ENCODE peak calls at places on chromosomes 13 and 19, in eight cellular contexts. One of them, this sample, is unnamed. For H3K4me1, the result is how much of the 10 kb centered on the place peaks cover.

GRCh38 chr13:95797016-95797415 is 120.1 kb downstream of the DNAJC3 start:
- DNase-seq in right cardiac atrium: no peak
- DNase-seq in ascending aorta: no peak
- DNase-seq in BE2C: no peak
- DNase-seq in mucosa of descending colon: no peak
- DNase-seq in body of pancreas: no peak
- DNase-seq in heart right ventricle: no peak
- DNase-seq in left ventricle myocardium inferior: no peak
- DNase-seq in this sample: no peak

GRCh38 chr19:3479819-3480215 is 508 bp downstream of the SMIM24 start:
- DNase-seq in heart right ventricle: no peak
- DNase-seq in right cardiac atrium: peak
- DNase-seq in BE2C: peak
- DNase-seq in body of pancreas: no peak
- DNase-seq in ascending aorta: no peak
- DNase-seq in left ventricle myocardium inferior: no peak
- DNase-seq in mucosa of descending colon: no peak
- DNase-seq in this sample: peak

GRCh38 chr13:91381371-91381770 is 17.1 kb upstream of the GPC5 start:
- DNase-seq in ascending aorta: no peak
- DNase-seq in mucosa of descending colon: no peak
- DNase-seq in BE2C: peak
- DNase-seq in left ventricle myocardium inferior: no peak
- DNase-seq in body of pancreas: no peak
- DNase-seq in heart right ventricle: no peak
- DNase-seq in right cardiac atrium: no peak
- DNase-seq in this sample: no peak

GRCh38 chr13:108269601-108270328 is at the start of gene TNFSF13B:
- DNase-seq in BE2C: peak
- DNase-seq in heart right ventricle: peak
- DNase-seq in mucosa of descending colon: peak
- DNase-seq in ascending aorta: no peak
- DNase-seq in body of pancreas: peak
- DNase-seq in right cardiac atrium: peak
- DNase-seq in left ventricle myocardium inferior: peak
- DNase-seq in this sample: peak

GRCh38 chr19:50891253-50891625 is 18.0 kb downstream of the KLK2 start:
- DNase-seq in ascending aorta: no peak
- DNase-seq in body of pancreas: no peak
- DNase-seq in right cardiac atrium: no peak
- DNase-seq in left ventricle myocardium inferior: no peak
- DNase-seq in BE2C: no peak
- DNase-seq in heart right ventricle: no peak
- DNase-seq in mucosa of descending colon: no peak
- DNase-seq in this sample: no peak

GRCh38 chr19:14197882-14198281 is 8.1 kb downstream of the ADGRL1 start:
- DNase-seq in heart right ventricle: no peak
- DNase-seq in mucosa of descending colon: no peak
- DNase-seq in body of pancreas: no peak
- DNase-seq in right cardiac atrium: no peak
- DNase-seq in BE2C: no peak
- DNase-seq in ascending aorta: no peak
- DNase-seq in left ventricle myocardium inferior: no peak
- DNase-seq in this sample: peak

GRCh38 chr19:1503089-1503924 is 9.5 kb downstream of the ADAMTSL5 start:
- DNase-seq in ascending aorta: no peak
- DNase-seq in heart right ventricle: no peak
- DNase-seq in BE2C: peak
- DNase-seq in right cardiac atrium: peak
- DNase-seq in mucosa of descending colon: no peak
- DNase-seq in body of pancreas: peak
- DNase-seq in left ventricle myocardium inferior: no peak
- DNase-seq in this sample: peak

GRCh38 chr19:38759590-38760003 is 13.7 kb downstream of the LGALS7 start:
- DNase-seq in BE2C: no peak
- DNase-seq in body of pancreas: peak
- DNase-seq in heart right ventricle: no peak
- DNase-seq in right cardiac atrium: no peak
- DNase-seq in ascending aorta: no peak
- DNase-seq in mucosa of descending colon: no peak
- DNase-seq in left ventricle myocardium inferior: no peak
- DNase-seq in this sample: no peak

GRCh38 chr13:40597735-40598365 is 68.6 kb downstream of the FOXO1 start:
- DNase-seq in right cardiac atrium: peak
- DNase-seq in mucosa of descending colon: no peak
- DNase-seq in heart right ventricle: no peak
- DNase-seq in ascending aorta: no peak
- DNase-seq in body of pancreas: peak
- DNase-seq in left ventricle myocardium inferior: no peak
- DNase-seq in BE2C: no peak
- DNase-seq in this sample: no peak

GRCh38 chr13:40600145-40600751 is 66.2 kb downstream of the FOXO1 start:
- DNase-seq in BE2C: no peak
- DNase-seq in heart right ventricle: no peak
- DNase-seq in left ventricle myocardium inferior: no peak
- DNase-seq in body of pancreas: no peak
- DNase-seq in mucosa of descending colon: no peak
- DNase-seq in ascending aorta: no peak
- DNase-seq in right cardiac atrium: no peak
- DNase-seq in this sample: no peak

GRCh38 chr13:40599722-40600121 is 66.7 kb downstream of the FOXO1 start:
- DNase-seq in left ventricle myocardium inferior: no peak
- DNase-seq in heart right ventricle: no peak
- DNase-seq in body of pancreas: no peak
- DNase-seq in BE2C: no peak
- DNase-seq in mucosa of descending colon: no peak
- DNase-seq in right cardiac atrium: no peak
- DNase-seq in ascending aorta: no peak
- DNase-seq in this sample: no peak

GRCh38 chr13:40599146-40599545 is 67.3 kb downstream of the FOXO1 start:
- DNase-seq in right cardiac atrium: no peak
- DNase-seq in ascending aorta: no peak
- DNase-seq in BE2C: no peak
- DNase-seq in heart right ventricle: no peak
- DNase-seq in body of pancreas: no peak
- DNase-seq in mucosa of descending colon: no peak
- DNase-seq in left ventricle myocardium inferior: no peak
- DNase-seq in this sample: no peak

GRCh38 chr13:40598599-40598998 is 67.8 kb downstream of the FOXO1 start:
- DNase-seq in BE2C: no peak
- DNase-seq in heart right ventricle: no peak
- DNase-seq in right cardiac atrium: no peak
- DNase-seq in left ventricle myocardium inferior: no peak
- DNase-seq in mucosa of descending colon: no peak
- DNase-seq in ascending aorta: no peak
- DNase-seq in body of pancreas: peak
- DNase-seq in this sample: no peak
- H3K4me1 ChIP-seq in BE2C: under half
- H3K4me1 ChIP-seq in heart right ventricle: under half
- H3K4me1 ChIP-seq in right cardiac atrium: under half
- H3K4me1 ChIP-seq in left ventricle myocardium inferior: half or more
- H3K4me1 ChIP-seq in mucosa of descending colon: under half
- H3K4me1 ChIP-seq in ascending aorta: under half
- H3K4me1 ChIP-seq in body of pancreas: half or more
- H3K4me1 ChIP-seq in this sample: under half

GRCh38 chr13:97254809-97255208 is 32.7 kb downstream of the MBNL2 start:
- DNase-seq in heart right ventricle: no peak
- DNase-seq in mucosa of descending colon: no peak
- DNase-seq in BE2C: no peak
- DNase-seq in right cardiac atrium: no peak
- DNase-seq in left ventricle myocardium inferior: no peak
- DNase-seq in ascending aorta: no peak
- DNase-seq in body of pancreas: no peak
- DNase-seq in this sample: no peak

GRCh38 chr13:97257228-97257755 is 35.2 kb downstream of the MBNL2 start:
- DNase-seq in ascending aorta: no peak
- DNase-seq in mucosa of descending colon: no peak
- DNase-seq in left ventricle myocardium inferior: no peak
- DNase-seq in right cardiac atrium: no peak
- DNase-seq in BE2C: no peak
- DNase-seq in heart right ventricle: no peak
- DNase-seq in body of pancreas: no peak
- DNase-seq in this sample: no peak

GRCh38 chr13:97255515-97255999 is 33.4 kb downstream of the MBNL2 start:
- DNase-seq in ascending aorta: no peak
- DNase-seq in left ventricle myocardium inferior: no peak
- DNase-seq in BE2C: no peak
- DNase-seq in mucosa of descending colon: no peak
- DNase-seq in body of pancreas: no peak
- DNase-seq in right cardiac atrium: no peak
- DNase-seq in heart right ventricle: no peak
- DNase-seq in this sample: no peak

GRCh38 chr13:97257800-97258799 is 36.0 kb downstream of the MBNL2 start:
- DNase-seq in body of pancreas: peak
- DNase-seq in right cardiac atrium: peak
- DNase-seq in left ventricle myocardium inferior: peak
- DNase-seq in heart right ventricle: peak
- DNase-seq in mucosa of descending colon: no peak
- DNase-seq in ascending aorta: peak
- DNase-seq in BE2C: peak
- DNase-seq in this sample: peak

DNA sequence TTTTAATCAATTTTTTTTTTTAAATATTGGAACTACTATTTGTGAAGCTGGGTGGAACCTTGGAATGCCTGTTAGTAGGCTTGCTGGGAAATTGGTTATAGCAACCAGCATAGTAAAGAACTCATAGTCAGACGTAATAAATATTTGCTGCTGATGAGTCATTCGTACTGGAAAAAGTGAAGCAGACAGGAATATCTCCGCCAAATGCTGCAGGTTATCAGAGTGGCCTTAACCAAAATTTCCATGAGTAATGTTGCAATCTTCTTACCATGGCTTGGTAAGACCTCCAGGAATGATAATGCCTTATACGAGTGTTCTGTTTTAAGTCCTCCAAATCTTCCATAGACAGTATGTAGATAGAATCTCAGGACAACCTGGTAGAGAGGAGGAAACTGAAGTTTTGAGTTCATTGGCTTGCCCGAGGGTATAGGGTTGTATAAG is 34.2 kb downstream of the MBNL2 start:
- DNase-seq in heart right ventricle: no peak
- DNase-seq in right cardiac atrium: no peak
- DNase-seq in body of pancreas: peak
- DNase-seq in left ventricle myocardium inferior: no peak
- DNase-seq in ascending aorta: no peak
- DNase-seq in mucosa of descending colon: no peak
- DNase-seq in BE2C: no peak
- DNase-seq in this sample: no peak
- H3K4me1 ChIP-seq in heart right ventricle: half or more
- H3K4me1 ChIP-seq in right cardiac atrium: under half
- H3K4me1 ChIP-seq in body of pancreas: half or more
- H3K4me1 ChIP-seq in left ventricle myocardium inferior: half or more
- H3K4me1 ChIP-seq in ascending aorta: half or more
- H3K4me1 ChIP-seq in mucosa of descending colon: under half
- H3K4me1 ChIP-seq in BE2C: under half
- H3K4me1 ChIP-seq in this sample: under half

GRCh38 chr19:13173129-13173737 is 23.0 kb downstream of the IER2 start:
- DNase-seq in left ventricle myocardium inferior: no peak
- DNase-seq in right cardiac atrium: no peak
- DNase-seq in BE2C: no peak
- DNase-seq in ascending aorta: no peak
- DNase-seq in heart right ventricle: no peak
- DNase-seq in body of pancreas: no peak
- DNase-seq in mucosa of descending colon: no peak
- DNase-seq in this sample: no peak

GRCh38 chr19:13169769-13170168 is 19.6 kb downstream of the IER2 start:
- DNase-seq in heart right ventricle: no peak
- DNase-seq in ascending aorta: no peak
- DNase-seq in right cardiac atrium: no peak
- DNase-seq in mucosa of descending colon: peak
- DNase-seq in BE2C: no peak
- DNase-seq in left ventricle myocardium inferior: no peak
- DNase-seq in body of pancreas: peak
- DNase-seq in this sample: no peak

GRCh38 chr19:13176345-13176744 is 26.1 kb downstream of the IER2 start:
- DNase-seq in mucosa of descending colon: no peak
- DNase-seq in right cardiac atrium: no peak
- DNase-seq in left ventricle myocardium inferior: no peak
- DNase-seq in BE2C: no peak
- DNase-seq in ascending aorta: no peak
- DNase-seq in body of pancreas: no peak
- DNase-seq in heart right ventricle: no peak
- DNase-seq in this sample: no peak

GRCh38 chr19:13172335-13173128 is 22.3 kb downstream of the IER2 start:
- DNase-seq in BE2C: peak
- DNase-seq in left ventricle myocardium inferior: peak
- DNase-seq in mucosa of descending colon: peak
- DNase-seq in ascending aorta: peak
- DNase-seq in right cardiac atrium: peak
- DNase-seq in heart right ventricle: peak
- DNase-seq in body of pancreas: peak
- DNase-seq in this sample: no peak

DNA sequence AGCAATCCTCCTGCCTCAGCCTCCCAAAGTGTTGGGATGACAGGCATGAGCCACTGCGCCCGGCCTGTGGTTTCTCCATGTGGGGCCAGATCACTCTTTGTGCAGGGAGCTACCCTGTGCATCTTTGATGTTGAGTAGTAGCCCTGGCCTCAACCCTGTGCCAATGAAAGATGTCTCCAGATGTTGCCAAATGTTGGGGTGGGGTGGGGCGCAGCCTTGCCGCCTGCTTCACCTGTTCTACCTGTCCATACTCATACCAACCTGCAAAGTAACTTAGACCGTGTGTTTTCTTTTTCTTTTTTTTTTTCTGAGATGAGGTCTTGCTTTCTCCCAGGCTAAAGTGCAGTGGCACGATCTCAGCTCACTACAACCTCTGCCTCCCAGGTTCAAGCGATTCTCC is 20.9 kb downstream of the IER2 start:
- DNase-seq in mucosa of descending colon: peak
- DNase-seq in left ventricle myocardium inferior: no peak
- DNase-seq in body of pancreas: no peak
- DNase-seq in heart right ventricle: no peak
- DNase-seq in ascending aorta: no peak
- DNase-seq in right cardiac atrium: no peak
- DNase-seq in BE2C: no peak
- DNase-seq in this sample: no peak
- H3K4me1 ChIP-seq in mucosa of descending colon: under half
- H3K4me1 ChIP-seq in left ventricle myocardium inferior: under half
- H3K4me1 ChIP-seq in body of pancreas: under half
- H3K4me1 ChIP-seq in heart right ventricle: under half
- H3K4me1 ChIP-seq in ascending aorta: under half
- H3K4me1 ChIP-seq in right cardiac atrium: under half
- H3K4me1 ChIP-seq in BE2C: under half
- H3K4me1 ChIP-seq in this sample: under half

GRCh38 chr13:20227730-20228129 is 4.4 kb downstream of the GJB6 start:
- DNase-seq in left ventricle myocardium inferior: no peak
- DNase-seq in heart right ventricle: no peak
- DNase-seq in body of pancreas: no peak
- DNase-seq in BE2C: no peak
- DNase-seq in right cardiac atrium: no peak
- DNase-seq in mucosa of descending colon: no peak
- DNase-seq in ascending aorta: no peak
- DNase-seq in this sample: no peak

GRCh38 chr13:20222553-20222952 is 9.6 kb downstream of the GJB6 start:
- DNase-seq in BE2C: no peak
- DNase-seq in heart right ventricle: no peak
- DNase-seq in left ventricle myocardium inferior: no peak
- DNase-seq in right cardiac atrium: no peak
- DNase-seq in ascending aorta: no peak
- DNase-seq in body of pancreas: no peak
- DNase-seq in mucosa of descending colon: no peak
- DNase-seq in this sample: no peak

GRCh38 chr13:20231839-20232555 is at the start of gene GJB6:
- DNase-seq in right cardiac atrium: no peak
- DNase-seq in BE2C: no peak
- DNase-seq in ascending aorta: no peak
- DNase-seq in body of pancreas: no peak
- DNase-seq in mucosa of descending colon: no peak
- DNase-seq in heart right ventricle: no peak
- DNase-seq in left ventricle myocardium inferior: no peak
- DNase-seq in this sample: peak

GRCh38 chr13:20230913-20231838 is 943 bp downstream of the GJB6 start:
- DNase-seq in ascending aorta: no peak
- DNase-seq in right cardiac atrium: no peak
- DNase-seq in left ventricle myocardium inferior: no peak
- DNase-seq in BE2C: no peak
- DNase-seq in body of pancreas: no peak
- DNase-seq in heart right ventricle: no peak
- DNase-seq in mucosa of descending colon: no peak
- DNase-seq in this sample: peak

DNA sequence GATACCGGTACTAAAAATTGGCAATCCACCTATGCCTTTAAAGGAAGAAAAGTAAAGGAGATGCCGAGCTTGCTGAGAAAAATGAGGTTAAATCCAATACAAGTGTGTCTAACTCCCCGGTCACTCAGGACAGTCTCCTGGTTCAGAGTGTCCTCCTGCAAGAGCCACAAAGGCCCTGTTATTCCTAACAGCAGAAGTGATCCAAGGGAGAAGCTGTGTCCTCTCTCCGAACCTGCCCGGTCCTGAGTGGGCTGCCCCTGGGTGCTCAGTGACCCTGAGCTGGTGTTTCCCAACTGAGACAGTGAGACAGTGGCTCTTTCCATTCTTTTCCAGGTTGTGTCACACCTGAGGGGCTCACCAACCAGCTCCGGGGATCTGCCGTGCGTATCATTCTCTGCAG is 4.8 kb downstream of the GJB6 start:
- DNase-seq in left ventricle myocardium inferior: no peak
- DNase-seq in heart right ventricle: no peak
- DNase-seq in right cardiac atrium: no peak
- DNase-seq in mucosa of descending colon: no peak
- DNase-seq in body of pancreas: no peak
- DNase-seq in ascending aorta: no peak
- DNase-seq in BE2C: no peak
- DNase-seq in this sample: no peak
- H3K4me1 ChIP-seq in left ventricle myocardium inferior: under half
- H3K4me1 ChIP-seq in heart right ventricle: under half
- H3K4me1 ChIP-seq in right cardiac atrium: under half
- H3K4me1 ChIP-seq in mucosa of descending colon: under half
- H3K4me1 ChIP-seq in body of pancreas: under half
- H3K4me1 ChIP-seq in ascending aorta: under half
- H3K4me1 ChIP-seq in BE2C: under half
- H3K4me1 ChIP-seq in this sample: under half

This sample was measured in endodermal cell.